ENCODE peak calls at places on chromosome 22, in nine cellular contexts. One of them, this sample, is unnamed.

GRCh38 chr22:16603448-16603768 is 10.8 kb upstream of the CCT8L2 start:
- DNase-seq in anterior cingulate cortex: no peak
- DNase-seq in choroid plexus epithelial cell: no peak
- DNase-seq in central memory CD4-positive, alpha-beta T cell: no peak
- DNase-seq in stimulated activated CD8-positive, alpha-beta memory T cell treated with anti-CD3 and anti-CD28 coated beads, Interleukin-12 subunit alpha, Interleukin-12 subunit beta, amount 100 ng/mL, for 1 hour: no peak
- DNase-seq in Right ventricle myocardium superior: no peak
- DNase-seq in activated CD4-positive, alpha-beta T cell treated with anti-CD3 and anti-CD28 coated beads, Interleukin-2, amount 50 U/mL, for 1 hour: no peak
- DNase-seq in glutamatergic neuron: no peak
- DNase-seq in NCI-H2029: no peak
- DNase-seq in this sample: no peak

GRCh38 chr22:48500481-48501230 is 1327.0 kb downstream of the BRD1 start:
- DNase-seq in stimulated activated CD8-positive, alpha-beta memory T cell treated with anti-CD3 and anti-CD28 coated beads, Interleukin-12 subunit alpha, Interleukin-12 subunit beta, amount 100 ng/mL, for 1 hour: no peak
- DNase-seq in choroid plexus epithelial cell: no peak
- DNase-seq in NCI-H2029: no peak
- DNase-seq in Right ventricle myocardium superior: peak
- DNase-seq in activated CD4-positive, alpha-beta T cell treated with anti-CD3 and anti-CD28 coated beads, Interleukin-2, amount 50 U/mL, for 1 hour: no peak
- DNase-seq in anterior cingulate cortex: no peak
- DNase-seq in glutamatergic neuron: no peak
- DNase-seq in central memory CD4-positive, alpha-beta T cell: no peak
- DNase-seq in this sample: no peak

GRCh38 chr22:26643368-26644100 is 13.9 kb upstream of the MIAT start:
- DNase-seq in central memory CD4-positive, alpha-beta T cell: no peak
- DNase-seq in choroid plexus epithelial cell: no peak
- DNase-seq in stimulated activated CD8-positive, alpha-beta memory T cell treated with anti-CD3 and anti-CD28 coated beads, Interleukin-12 subunit alpha, Interleukin-12 subunit beta, amount 100 ng/mL, for 1 hour: no peak
- DNase-seq in NCI-H2029: no peak
- DNase-seq in anterior cingulate cortex: no peak
- DNase-seq in glutamatergic neuron: no peak
- DNase-seq in activated CD4-positive, alpha-beta T cell treated with anti-CD3 and anti-CD28 coated beads, Interleukin-2, amount 50 U/mL, for 1 hour: no peak
- DNase-seq in Right ventricle myocardium superior: no peak
- DNase-seq in this sample: no peak

GRCh38 chr22:47151490-47151889 is 389.0 kb downstream of the TBC1D22A start:
- DNase-seq in central memory CD4-positive, alpha-beta T cell: no peak
- DNase-seq in glutamatergic neuron: no peak
- DNase-seq in activated CD4-positive, alpha-beta T cell treated with anti-CD3 and anti-CD28 coated beads, Interleukin-2, amount 50 U/mL, for 1 hour: no peak
- DNase-seq in stimulated activated CD8-positive, alpha-beta memory T cell treated with anti-CD3 and anti-CD28 coated beads, Interleukin-12 subunit alpha, Interleukin-12 subunit beta, amount 100 ng/mL, for 1 hour: no peak
- DNase-seq in Right ventricle myocardium superior: no peak
- DNase-seq in anterior cingulate cortex: no peak
- DNase-seq in NCI-H2029: no peak
- DNase-seq in choroid plexus epithelial cell: peak
- DNase-seq in this sample: peak

GRCh38 chr22:23822101-23822671 is 16.6 kb downstream of the DERL3 start:
- DNase-seq in activated CD4-positive, alpha-beta T cell treated with anti-CD3 and anti-CD28 coated beads, Interleukin-2, amount 50 U/mL, for 1 hour: no peak
- DNase-seq in stimulated activated CD8-positive, alpha-beta memory T cell treated with anti-CD3 and anti-CD28 coated beads, Interleukin-12 subunit alpha, Interleukin-12 subunit beta, amount 100 ng/mL, for 1 hour: no peak
- DNase-seq in Right ventricle myocardium superior: peak
- DNase-seq in NCI-H2029: no peak
- DNase-seq in choroid plexus epithelial cell: no peak
- DNase-seq in glutamatergic neuron: no peak
- DNase-seq in anterior cingulate cortex: no peak
- DNase-seq in central memory CD4-positive, alpha-beta T cell: no peak
- DNase-seq in this sample: no peak

GRCh38 chr22:37922177-37922576 is 16.1 kb downstream of the MICALL1 start:
- DNase-seq in stimulated activated CD8-positive, alpha-beta memory T cell treated with anti-CD3 and anti-CD28 coated beads, Interleukin-12 subunit alpha, Interleukin-12 subunit beta, amount 100 ng/mL, for 1 hour: no peak
- DNase-seq in anterior cingulate cortex: no peak
- DNase-seq in glutamatergic neuron: no peak
- DNase-seq in activated CD4-positive, alpha-beta T cell treated with anti-CD3 and anti-CD28 coated beads, Interleukin-2, amount 50 U/mL, for 1 hour: no peak
- DNase-seq in central memory CD4-positive, alpha-beta T cell: no peak
- DNase-seq in Right ventricle myocardium superior: no peak
- DNase-seq in NCI-H2029: no peak
- DNase-seq in choroid plexus epithelial cell: no peak
- DNase-seq in this sample: no peak

GRCh38 chr22:38866024-38866398 is 6.0 kb downstream of the CBX6 start:
- DNase-seq in choroid plexus epithelial cell: no peak
- DNase-seq in glutamatergic neuron: no peak
- DNase-seq in stimulated activated CD8-positive, alpha-beta memory T cell treated with anti-CD3 and anti-CD28 coated beads, Interleukin-12 subunit alpha, Interleukin-12 subunit beta, amount 100 ng/mL, for 1 hour: no peak
- DNase-seq in NCI-H2029: no peak
- DNase-seq in Right ventricle myocardium superior: no peak
- DNase-seq in anterior cingulate cortex: no peak
- DNase-seq in central memory CD4-positive, alpha-beta T cell: no peak
- DNase-seq in activated CD4-positive, alpha-beta T cell treated with anti-CD3 and anti-CD28 coated beads, Interleukin-2, amount 50 U/mL, for 1 hour: no peak
- DNase-seq in this sample: no peak

GRCh38 chr22:44538071-44538470 is 40.0 kb upstream of the RTL6 start:
- DNase-seq in central memory CD4-positive, alpha-beta T cell: no peak
- DNase-seq in Right ventricle myocardium superior: no peak
- DNase-seq in activated CD4-positive, alpha-beta T cell treated with anti-CD3 and anti-CD28 coated beads, Interleukin-2, amount 50 U/mL, for 1 hour: no peak
- DNase-seq in choroid plexus epithelial cell: peak
- DNase-seq in anterior cingulate cortex: no peak
- DNase-seq in stimulated activated CD8-positive, alpha-beta memory T cell treated with anti-CD3 and anti-CD28 coated beads, Interleukin-12 subunit alpha, Interleukin-12 subunit beta, amount 100 ng/mL, for 1 hour: no peak
- DNase-seq in NCI-H2029: peak
- DNase-seq in glutamatergic neuron: no peak
- DNase-seq in this sample: no peak

GRCh38 chr22:19886605-19887250 is 32.1 kb upstream of the GNB1L start:
- DNase-seq in glutamatergic neuron: no peak
- DNase-seq in choroid plexus epithelial cell: peak
- DNase-seq in NCI-H2029: peak
- DNase-seq in central memory CD4-positive, alpha-beta T cell: peak
- DNase-seq in Right ventricle myocardium superior: peak
- DNase-seq in anterior cingulate cortex: no peak
- DNase-seq in activated CD4-positive, alpha-beta T cell treated with anti-CD3 and anti-CD28 coated beads, Interleukin-2, amount 50 U/mL, for 1 hour: peak
- DNase-seq in stimulated activated CD8-positive, alpha-beta memory T cell treated with anti-CD3 and anti-CD28 coated beads, Interleukin-12 subunit alpha, Interleukin-12 subunit beta, amount 100 ng/mL, for 1 hour: no peak
- DNase-seq in this sample: no peak

GRCh38 chr22:47105085-47105484 is 342.6 kb downstream of the TBC1D22A start:
- DNase-seq in stimulated activated CD8-positive, alpha-beta memory T cell treated with anti-CD3 and anti-CD28 coated beads, Interleukin-12 subunit alpha, Interleukin-12 subunit beta, amount 100 ng/mL, for 1 hour: no peak
- DNase-seq in NCI-H2029: no peak
- DNase-seq in anterior cingulate cortex: no peak
- DNase-seq in Right ventricle myocardium superior: no peak
- DNase-seq in glutamatergic neuron: no peak
- DNase-seq in central memory CD4-positive, alpha-beta T cell: no peak
- DNase-seq in choroid plexus epithelial cell: no peak
- DNase-seq in activated CD4-positive, alpha-beta T cell treated with anti-CD3 and anti-CD28 coated beads, Interleukin-2, amount 50 U/mL, for 1 hour: no peak
- DNase-seq in this sample: no peak

GRCh38 chr22:48798281-48799226 is 1029.1 kb downstream of the BRD1 start:
- DNase-seq in stimulated activated CD8-positive, alpha-beta memory T cell treated with anti-CD3 and anti-CD28 coated beads, Interleukin-12 subunit alpha, Interleukin-12 subunit beta, amount 100 ng/mL, for 1 hour: no peak
- DNase-seq in central memory CD4-positive, alpha-beta T cell: no peak
- DNase-seq in NCI-H2029: no peak
- DNase-seq in glutamatergic neuron: no peak
- DNase-seq in Right ventricle myocardium superior: no peak
- DNase-seq in activated CD4-positive, alpha-beta T cell treated with anti-CD3 and anti-CD28 coated beads, Interleukin-2, amount 50 U/mL, for 1 hour: no peak
- DNase-seq in anterior cingulate cortex: no peak
- DNase-seq in choroid plexus epithelial cell: no peak
- DNase-seq in this sample: no peak

GRCh38 chr22:25210831-25211230 is 8.6 kb upstream of the CRYBB2 start:
- DNase-seq in Right ventricle myocardium superior: no peak
- DNase-seq in NCI-H2029: no peak
- DNase-seq in activated CD4-positive, alpha-beta T cell treated with anti-CD3 and anti-CD28 coated beads, Interleukin-2, amount 50 U/mL, for 1 hour: no peak
- DNase-seq in choroid plexus epithelial cell: no peak
- DNase-seq in central memory CD4-positive, alpha-beta T cell: no peak
- DNase-seq in glutamatergic neuron: no peak
- DNase-seq in anterior cingulate cortex: no peak
- DNase-seq in stimulated activated CD8-positive, alpha-beta memory T cell treated with anti-CD3 and anti-CD28 coated beads, Interleukin-12 subunit alpha, Interleukin-12 subunit beta, amount 100 ng/mL, for 1 hour: no peak
- DNase-seq in this sample: no peak

GRCh38 chr22:23065495-23066122 is 4.7 kb upstream of the GNAZ start:
- DNase-seq in central memory CD4-positive, alpha-beta T cell: no peak
- DNase-seq in activated CD4-positive, alpha-beta T cell treated with anti-CD3 and anti-CD28 coated beads, Interleukin-2, amount 50 U/mL, for 1 hour: no peak
- DNase-seq in choroid plexus epithelial cell: no peak
- DNase-seq in stimulated activated CD8-positive, alpha-beta memory T cell treated with anti-CD3 and anti-CD28 coated beads, Interleukin-12 subunit alpha, Interleukin-12 subunit beta, amount 100 ng/mL, for 1 hour: no peak
- DNase-seq in NCI-H2029: no peak
- DNase-seq in Right ventricle myocardium superior: peak
- DNase-seq in anterior cingulate cortex: no peak
- DNase-seq in glutamatergic neuron: no peak
- DNase-seq in this sample: no peak

GRCh38 chr22:44354288-44354687 is 41.5 kb upstream of the SHISAL1 start:
- DNase-seq in activated CD4-positive, alpha-beta T cell treated with anti-CD3 and anti-CD28 coated beads, Interleukin-2, amount 50 U/mL, for 1 hour: no peak
- DNase-seq in stimulated activated CD8-positive, alpha-beta memory T cell treated with anti-CD3 and anti-CD28 coated beads, Interleukin-12 subunit alpha, Interleukin-12 subunit beta, amount 100 ng/mL, for 1 hour: no peak
- DNase-seq in central memory CD4-positive, alpha-beta T cell: no peak
- DNase-seq in NCI-H2029: no peak
- DNase-seq in Right ventricle myocardium superior: peak
- DNase-seq in anterior cingulate cortex: no peak
- DNase-seq in choroid plexus epithelial cell: no peak
- DNase-seq in glutamatergic neuron: no peak
- DNase-seq in this sample: no peak

GRCh38 chr22:19691721-19692341 is 22.5 kb upstream of the SEPTIN5 start:
- DNase-seq in Right ventricle myocardium superior: no peak
- DNase-seq in activated CD4-positive, alpha-beta T cell treated with anti-CD3 and anti-CD28 coated beads, Interleukin-2, amount 50 U/mL, for 1 hour: no peak
- DNase-seq in NCI-H2029: no peak
- DNase-seq in glutamatergic neuron: no peak
- DNase-seq in choroid plexus epithelial cell: peak
- DNase-seq in central memory CD4-positive, alpha-beta T cell: no peak
- DNase-seq in stimulated activated CD8-positive, alpha-beta memory T cell treated with anti-CD3 and anti-CD28 coated beads, Interleukin-12 subunit alpha, Interleukin-12 subunit beta, amount 100 ng/mL, for 1 hour: no peak
- DNase-seq in anterior cingulate cortex: no peak
- DNase-seq in this sample: peak

GRCh38 chr22:41862160-41862529 is 29.2 kb downstream of the SREBF2 start:
- DNase-seq in activated CD4-positive, alpha-beta T cell treated with anti-CD3 and anti-CD28 coated beads, Interleukin-2, amount 50 U/mL, for 1 hour: peak
- DNase-seq in stimulated activated CD8-positive, alpha-beta memory T cell treated with anti-CD3 and anti-CD28 coated beads, Interleukin-12 subunit alpha, Interleukin-12 subunit beta, amount 100 ng/mL, for 1 hour: no peak
- DNase-seq in anterior cingulate cortex: no peak
- DNase-seq in choroid plexus epithelial cell: peak
- DNase-seq in glutamatergic neuron: no peak
- DNase-seq in NCI-H2029: no peak
- DNase-seq in central memory CD4-positive, alpha-beta T cell: peak
- DNase-seq in Right ventricle myocardium superior: no peak
- DNase-seq in this sample: peak

GRCh38 chr22:29784451-29785361 is 17.5 kb downstream of the UQCR10 start:
- DNase-seq in glutamatergic neuron: no peak
- DNase-seq in NCI-H2029: no peak
- DNase-seq in stimulated activated CD8-positive, alpha-beta memory T cell treated with anti-CD3 and anti-CD28 coated beads, Interleukin-12 subunit alpha, Interleukin-12 subunit beta, amount 100 ng/mL, for 1 hour: no peak
- DNase-seq in central memory CD4-positive, alpha-beta T cell: no peak
- DNase-seq in anterior cingulate cortex: peak
- DNase-seq in activated CD4-positive, alpha-beta T cell treated with anti-CD3 and anti-CD28 coated beads, Interleukin-2, amount 50 U/mL, for 1 hour: no peak
- DNase-seq in Right ventricle myocardium superior: peak
- DNase-seq in choroid plexus epithelial cell: peak
- DNase-seq in this sample: peak

GRCh38 chr22:49547751-49548239 is 279.9 kb downstream of the BRD1 start:
- DNase-seq in anterior cingulate cortex: no peak
- DNase-seq in NCI-H2029: no peak
- DNase-seq in central memory CD4-positive, alpha-beta T cell: no peak
- DNase-seq in activated CD4-positive, alpha-beta T cell treated with anti-CD3 and anti-CD28 coated beads, Interleukin-2, amount 50 U/mL, for 1 hour: no peak
- DNase-seq in glutamatergic neuron: no peak
- DNase-seq in choroid plexus epithelial cell: no peak
- DNase-seq in stimulated activated CD8-positive, alpha-beta memory T cell treated with anti-CD3 and anti-CD28 coated beads, Interleukin-12 subunit alpha, Interleukin-12 subunit beta, amount 100 ng/mL, for 1 hour: no peak
- DNase-seq in Right ventricle myocardium superior: peak
- DNase-seq in this sample: no peak

GRCh38 chr22:42296381-42296853 is 26.0 kb upstream of the TCF20 start:
- DNase-seq in glutamatergic neuron: no peak
- DNase-seq in central memory CD4-positive, alpha-beta T cell: no peak
- DNase-seq in NCI-H2029: peak
- DNase-seq in activated CD4-positive, alpha-beta T cell treated with anti-CD3 and anti-CD28 coated beads, Interleukin-2, amount 50 U/mL, for 1 hour: no peak
- DNase-seq in anterior cingulate cortex: peak
- DNase-seq in choroid plexus epithelial cell: no peak
- DNase-seq in Right ventricle myocardium superior: peak
- DNase-seq in stimulated activated CD8-positive, alpha-beta memory T cell treated with anti-CD3 and anti-CD28 coated beads, Interleukin-12 subunit alpha, Interleukin-12 subunit beta, amount 100 ng/mL, for 1 hour: no peak
- DNase-seq in this sample: no peak

GRCh38 chr22:28759861-28760560 is 12.5 kb upstream of the CCDC117 start:
- DNase-seq in Right ventricle myocardium superior: no peak
- DNase-seq in stimulated activated CD8-positive, alpha-beta memory T cell treated with anti-CD3 and anti-CD28 coated beads, Interleukin-12 subunit alpha, Interleukin-12 subunit beta, amount 100 ng/mL, for 1 hour: no peak
- DNase-seq in central memory CD4-positive, alpha-beta T cell: no peak
- DNase-seq in activated CD4-positive, alpha-beta T cell treated with anti-CD3 and anti-CD28 coated beads, Interleukin-2, amount 50 U/mL, for 1 hour: no peak
- DNase-seq in anterior cingulate cortex: no peak
- DNase-seq in NCI-H2029: peak
- DNase-seq in glutamatergic neuron: no peak
- DNase-seq in choroid plexus epithelial cell: peak
- DNase-seq in this sample: no peak

GRCh38 chr22:37282385-37282677 is at the start of gene CYTH4:
- DNase-seq in NCI-H2029: no peak
- DNase-seq in Right ventricle myocardium superior: peak
- DNase-seq in stimulated activated CD8-positive, alpha-beta memory T cell treated with anti-CD3 and anti-CD28 coated beads, Interleukin-12 subunit alpha, Interleukin-12 subunit beta, amount 100 ng/mL, for 1 hour: peak
- DNase-seq in activated CD4-positive, alpha-beta T cell treated with anti-CD3 and anti-CD28 coated beads, Interleukin-2, amount 50 U/mL, for 1 hour: peak
- DNase-seq in anterior cingulate cortex: no peak
- DNase-seq in central memory CD4-positive, alpha-beta T cell: peak
- DNase-seq in glutamatergic neuron: no peak
- DNase-seq in choroid plexus epithelial cell: no peak
- DNase-seq in this sample: no peak

This sample was measured in cardiac muscle cell.